ENCODE peak calls at places on chromosomes 2 and 18, in four cellular contexts. V, T, M and N are unnamed samples.

GRCh38 chr18:61337527-61337926 is 4.3 kb downstream of the CDH20 start:
- DNase-seq in T (no peak), V (no peak), M (no peak), N (no peak)

GRCh38 chr18:8806798-8807501 is 101.6 kb downstream of the MTCL1 start:
- DNase-seq in V (no peak), T (no peak), M (no peak), N (no peak)

GRCh38 chr2:238169021-238169707 is 10.4 kb downstream of the ERFE start:
- DNase-seq in M (peak), V (peak), T (peak), N (no peak)

GRCh38 chr2:232444409-232445148 is 11.4 kb upstream of the ALPI start:
- DNase-seq in T (peak), V (peak), M (peak), N (peak)

GRCh38 chr18:1668284-1668683 is 763.6 kb downstream of the ADCYAP1 start:
- DNase-seq in M (no peak), T (no peak), V (no peak), N (no peak)

GRCh38 chr18:48550101-48550729 is 11.4 kb downstream of the CTIF start:
- DNase-seq in V (no peak), M (no peak), T (no peak), N (no peak)

GRCh38 chr2:44645931-44646330 is 284.2 kb downstream of the CAMKMT start:
- DNase-seq in M (no peak), T (no peak), V (no peak), N (no peak)

GRCh38 chr2:44639399-44639798 is 277.7 kb downstream of the CAMKMT start:
- DNase-seq in M (no peak), V (no peak), T (no peak), N (no peak)

GRCh38 chr18:49920731-49921130 is 107.4 kb upstream of the ACAA2 start:
- DNase-seq in T (no peak), M (peak), V (peak), N (no peak)

GRCh38 chr2:240136013-240136670 is at the start of gene COPS9:
- DNase-seq in M (peak), T (peak), V (peak), N (peak)